ENCODE peak calls at places on chromosomes 5 and 9, in nine cellular contexts. S is vagina, E is spleen, O is endothelial cell of umbilical vein, K is HepG2, L is upper lobe of left lung, W is prostate gland, F is stomach, A is GM23338. Q is an unnamed sample.

GRCh38 chr5:133341296-133341695 is 271.0 kb downstream of the FSTL4 start:
- DNase-seq in L (no peak), E (peak; percentile 60), W (no peak), O (no peak), S (no peak), F (no peak), A (no peak), K (no peak), Q (no peak)

GRCh38 chr5:1477341-1477740 is 32.1 kb upstream of the SLC6A3 start:
- DNase-seq in E (peak; percentile 92), S (no peak), A (no peak), W (no peak), F (peak; percentile 50), K (no peak), L (no peak), O (no peak), Q (no peak)

GRCh38 chr9:134475051-134475790 is 149.0 kb downstream of the RXRA start:
- DNase-seq in W (peak; percentile 64), E (peak; percentile 89), K (no peak), L (peak; percentile 78), O (peak; percentile 72), F (peak; percentile 56), S (no peak), A (no peak), Q (no peak)

GRCh38 chr5:56080375-56081052 is 85.8 kb upstream of the IL6ST start:
- DNase-seq in A (no peak), W (no peak), E (no peak), F (no peak), O (no peak), K (no peak), S (no peak), L (no peak), Q (no peak)

GRCh38 chr5:1488882-1489680 is 34.7 kb downstream of the LPCAT1 start:
- DNase-seq in O (no peak), W (no peak), K (no peak), S (no peak), E (no peak), F (no peak), A (no peak), L (no peak), Q (no peak)

GRCh38 chr5:36599986-36600779 is 6.2 kb upstream of the SLC1A3 start:
- DNase-seq in O (no peak), K (no peak), S (no peak), E (no peak), F (no peak), L (no peak), A (no peak), W (no peak), Q (no peak)

GRCh38 chr5:135660826-135661555 is 82.2 kb upstream of the CXCL14 start:
- DNase-seq in F (no peak), O (no peak), W (no peak), K (no peak), S (no peak), L (no peak), E (no peak), A (peak; percentile 8), Q (no peak)

GRCh38 chr5:52983731-52984620 is 5.2 kb upstream of the ITGA2 start:
- DNase-seq in L (no peak), S (no peak), A (no peak), K (no peak), W (no peak), F (no peak), O (peak; percentile 79), E (no peak), Q (no peak)

GRCh38 chr9:23743041-23743440 is 83.0 kb downstream of the ELAVL2 start:
- DNase-seq in A (no peak), E (no peak), F (no peak), W (no peak), O (no peak), K (no peak), S (no peak), L (no peak), Q (no peak)

GRCh38 chr5:58156977-58157701 is 302.7 kb downstream of the PLK2 start:
- DNase-seq in E (no peak), W (no peak), F (no peak), K (no peak), O (peak; percentile 9), S (no peak), A (peak; percentile 2), L (no peak), Q (no peak)

GRCh38 chr9:14072850-14073249 is 241.1 kb downstream of the NFIB start:
- DNase-seq in F (no peak), E (no peak), O (no peak), W (no peak), A (no peak), K (no peak), L (no peak), S (no peak), Q (no peak)

GRCh38 chr9:107007981-107008380 is 145.0 kb downstream of the ZNF462 start:
- DNase-seq in O (no peak), L (no peak), F (no peak), E (no peak), A (no peak), S (no peak), K (no peak), W (no peak), Q (no peak)
- H3K27ac ChIP-seq in O (no peak overlapping the region), L (no peak overlapping the region), F (no peak overlapping the region), E (no peak overlapping the region), A (no peak overlapping the region), S (no peak overlapping the region), K (no peak overlapping the region), W (no peak overlapping the region), Q (no peak overlapping the region)

DNA sequence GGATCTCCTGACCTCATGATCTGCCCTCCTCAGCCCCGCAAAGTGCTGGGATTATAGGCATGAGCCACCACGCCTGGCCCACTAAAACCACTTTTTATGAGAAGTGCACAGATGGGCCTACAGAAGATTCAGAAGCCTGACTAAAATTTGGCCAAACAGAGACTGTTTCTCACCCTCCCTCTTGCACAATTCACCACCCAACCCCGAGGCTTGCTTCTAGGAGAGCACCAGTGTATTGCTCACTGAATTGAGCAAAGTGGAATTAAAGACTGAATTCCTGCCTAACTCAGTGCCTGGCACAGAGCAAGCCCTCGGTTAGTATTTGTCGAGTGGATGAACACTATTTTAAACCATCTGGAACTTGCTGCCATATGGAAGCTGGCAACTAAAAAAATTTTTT is 3.4 kb upstream of the DCTN4 start:
- DNase-seq in E (no peak), F (no peak), K (no peak), O (no peak), L (no peak), W (no peak), S (no peak), A (no peak), Q (no peak)
- TF ChIP-seq POLR2AphosphoS5 in E (no peak), F (no peak), K (no peak), O (no peak), L (no peak), W (no peak), S (no peak), A (no peak), Q (no peak)

GRCh38 chr9:133429216-133429613 is 7.0 kb downstream of the ADAMTS13 start:
- DNase-seq in S (no peak), A (peak; percentile 80), W (no peak), K (no peak), O (no peak), L (no peak), E (no peak), F (no peak), Q (no peak)

GRCh38 chr9:133429641-133430161 is 7.5 kb downstream of the ADAMTS13 start:
- DNase-seq in S (no peak), A (peak; percentile 92), L (peak; percentile 85), W (peak; percentile 22), F (peak; percentile 65), K (peak; percentile 21), E (peak; percentile 82), O (peak; percentile 8), Q (no peak)

GRCh38 chr9:133428579-133429215 is 6.5 kb downstream of the ADAMTS13 start:
- DNase-seq in O (no peak), A (peak; percentile 85), F (peak; percentile 43), K (peak; percentile 12), E (no peak), S (no peak), L (peak; percentile 84), W (no peak), Q (no peak)

GRCh38 chr9:133426011-133426410 is 3.8 kb downstream of the ADAMTS13 start:
- DNase-seq in O (no peak), E (no peak), A (no peak), F (peak; percentile 77), K (no peak), W (no peak), L (no peak), S (no peak), Q (no peak)

DNA sequence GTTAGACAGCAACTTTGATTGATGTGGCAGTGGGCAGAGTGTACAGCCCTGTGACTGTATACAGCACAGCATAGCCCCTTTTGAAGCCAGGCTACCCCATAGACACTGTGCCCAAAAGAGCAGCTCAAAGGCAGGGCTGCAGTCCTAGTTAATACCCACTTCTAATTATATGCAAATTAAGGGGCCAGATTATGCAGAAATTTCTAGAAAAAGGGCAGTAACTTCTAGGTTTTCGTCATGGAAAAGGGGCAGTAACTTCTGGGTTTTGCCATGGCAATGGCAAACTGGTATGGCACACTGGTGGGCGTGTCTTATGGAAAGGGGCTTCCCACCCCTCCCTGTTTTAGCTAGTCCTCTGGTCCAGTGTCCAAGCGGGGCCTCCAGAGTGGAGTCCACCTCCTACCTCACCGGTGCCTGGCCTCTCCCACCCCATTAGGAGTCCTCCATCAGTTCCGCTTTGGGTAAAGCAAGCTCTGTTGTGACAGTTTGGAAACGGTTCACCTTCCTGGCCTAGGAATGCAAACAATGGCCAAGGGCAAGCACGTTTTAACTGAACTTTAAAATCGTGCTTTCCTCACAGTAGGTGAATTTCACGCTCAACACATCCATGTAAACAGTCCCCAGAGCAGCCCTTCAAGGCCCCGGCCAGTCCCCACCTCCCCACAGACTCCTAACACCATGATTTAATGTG is 5.6 kb downstream of the ADAMTS13 start:
- DNase-seq in S (no peak), O (no peak), W (no peak), L (no peak), F (no peak), K (peak; percentile 62), A (peak; percentile 21), E (no peak), Q (no peak)
- H3K4me3 ChIP-seq in S (peak overlapping the region; percentile 40), O (no peak overlapping the region), W (no peak overlapping the region), L (peak overlapping the region; percentile 47), F (peak overlapping the region; percentile 40), K (peak overlapping the region; percentile 60), A (peak overlapping the region; percentile 70), E (peak overlapping the region; percentile 45), Q (no peak overlapping the region)

DNA sequence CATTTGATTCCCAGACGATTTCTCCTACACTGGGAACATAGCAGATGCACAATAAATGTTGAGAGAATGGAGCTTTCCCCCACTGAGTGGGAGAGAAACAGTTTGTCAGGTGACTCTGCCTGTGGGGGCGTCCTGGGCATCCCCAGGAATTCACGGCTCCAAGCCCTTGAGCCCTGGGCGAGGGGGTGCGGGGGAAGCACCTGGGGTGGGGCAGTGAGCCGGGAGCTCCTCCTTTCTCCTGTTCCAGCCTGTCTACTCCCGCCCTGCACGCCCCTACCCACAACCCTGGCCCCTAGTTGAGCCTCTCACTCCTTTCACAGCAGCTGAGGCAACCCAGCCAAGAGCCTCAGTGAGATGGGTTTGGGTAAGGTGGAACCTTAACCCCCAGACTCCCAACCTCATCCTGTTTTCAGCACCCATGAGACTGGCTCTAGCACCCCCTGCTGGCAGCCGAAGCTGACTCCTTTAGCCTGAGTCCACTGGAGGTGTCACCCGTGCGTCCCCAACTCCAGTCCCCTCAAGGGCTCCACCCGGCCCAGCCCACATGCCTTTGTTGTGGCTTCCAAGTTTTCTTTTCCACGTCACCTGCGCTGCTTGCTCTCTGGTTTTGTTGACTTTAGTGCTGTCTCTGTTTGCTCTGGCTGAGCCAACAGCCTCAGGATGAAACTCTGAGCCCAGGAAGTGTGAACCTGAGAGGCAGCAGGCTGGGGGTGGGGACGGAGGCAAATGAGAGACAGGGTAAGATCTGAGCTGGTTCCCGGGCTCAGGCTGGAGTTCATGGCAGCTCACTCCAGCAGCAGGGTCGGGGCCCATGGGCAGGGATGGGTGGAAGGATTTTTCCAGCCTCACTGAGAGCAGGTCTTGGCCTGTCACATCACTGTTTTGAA is 13.0 kb upstream of the AQP7 start:
- DNase-seq in L (no peak), E (peak; percentile 89), O (peak; percentile 49), W (peak; percentile 95), S (no peak), F (peak; percentile 93), A (peak; percentile 91), K (peak; percentile 99), Q (no peak)
- H3K27ac ChIP-seq in L (peak overlapping the region; percentile 77), E (no peak overlapping the region), O (no peak overlapping the region), W (peak overlapping the region; percentile 79), S (peak overlapping the region; percentile 31), F (peak overlapping the region; percentile 56), A (no peak overlapping the region), K (no peak overlapping the region), Q (no peak overlapping the region)

Q was measured in SK-N-MC.